ENCODE peak calls at places on chromosomes 7 and 10, in four cellular contexts. D, A, W and L are unnamed samples.

GRCh38 chr10:44234471-44234850 is 150.4 kb downstream of the CXCL12 start:
- DNase-seq in D (no peak), A (no peak), W (no peak), L (no peak)

GRCh38 chr7:79953130-79953529 is 181.5 kb upstream of the GNAI1 start:
- DNase-seq in D (no peak), A (no peak), W (no peak), L (no peak)

GRCh38 chr10:44513592-44513991 is 128.7 kb upstream of the CXCL12 start:
- DNase-seq in D (no peak), A (no peak), W (no peak), L (no peak)

GRCh38 chr10:124087672-124088634 is 5.4 kb downstream of the CHST15 start:
- DNase-seq in D (no peak), A (no peak), W (no peak), L (peak; percentile 58)

GRCh38 chr10:132156382-132156781 is 30.4 kb upstream of the DPYSL4 start:
- DNase-seq in D (no peak), A (no peak), W (no peak), L (no peak)

GRCh38 chr10:49254556-49255318 is 44.2 kb upstream of the C10orf71 start:
- DNase-seq in D (no peak), A (no peak), W (no peak), L (no peak)

GRCh38 chr7:22333680-22334141 is 23.2 kb downstream of the RAPGEF5 start:
- DNase-seq in D (no peak), A (peak; percentile 57), W (no peak), L (peak; percentile 62)

GRCh38 chr10:97805096-97805879 is 33.5 kb upstream of the SFRP5 start:
- DNase-seq in D (no peak), A (peak; percentile 70), W (no peak), L (no peak)

GRCh38 chr7:121519548-121520521 is 123.7 kb upstream of the FAM3C start:
- DNase-seq in D (no peak), A (no peak), W (peak; percentile 33), L (no peak)

GRCh38 chr7:134707663-134708383 is 61.2 kb downstream of the BPGM start:
- DNase-seq in D (no peak), A (no peak), W (no peak), L (no peak)

GRCh38 chr7:50217961-50218360 is 86.6 kb upstream of the IKZF1 start:
- DNase-seq in D (peak; percentile 17), A (no peak), W (no peak), L (no peak)

GRCh38 chr7:30285067-30285530 is 702 bp downstream of the ZNRF2 start:
- DNase-seq in D (no peak), A (no peak), W (no peak), L (no peak)

GRCh38 chr10:45599646-45600045 is 72.9 kb downstream of the ZFAND4 start:
- DNase-seq in D (no peak), A (no peak), W (no peak), L (no peak)